ENCODE peak calls at places on chromosomes 3 and 15, in eight cellular contexts. R is transverse colon, F is GM23338, C is HFF-Myc, I is IMR-90, Z is Peyer's patch, X is left ventricle myocardium inferior, S is lower lobe of right lung. N is an unnamed sample.

GRCh38 chr15:67082007-67082536 is 16.7 kb downstream of the SMAD3 start:
- DNase-seq in X (no peak), I (no peak), C (no peak), S (peak), Z (no peak), F (no peak), R (peak), N (no peak)

GRCh38 chr3:161607056-161607455 is 110.4 kb downstream of the OTOL1 start:
- DNase-seq in Z (no peak), C (no peak), F (no peak), S (no peak), X (no peak), R (no peak), I (no peak), N (no peak)

GRCh38 chr3:130700541-130700940 is 46.1 kb downstream of the PIK3R4 start:
- DNase-seq in F (no peak), C (no peak), Z (no peak), X (no peak), S (no peak), R (no peak), I (peak), N (peak)

GRCh38 chr3:38561746-38562466 is 65.8 kb downstream of the EXOG start:
- DNase-seq in S (peak), C (no peak), R (no peak), X (no peak), I (no peak), F (no peak), Z (no peak), N (no peak)

GRCh38 chr3:256501-256900 is 59.9 kb downstream of the CHL1 start:
- DNase-seq in C (no peak), R (no peak), S (no peak), F (no peak), Z (no peak), X (no peak), I (no peak), N (peak)

GRCh38 chr3:39275052-39275451 is 4.8 kb downstream of the CX3CR1 start:
- DNase-seq in Z (no peak), X (no peak), R (no peak), I (peak), C (no peak), F (no peak), S (no peak), N (no peak)

GRCh38 chr3:53140575-53141467 is 10.6 kb upstream of the RFT1 start:
- DNase-seq in S (no peak), X (no peak), I (peak), R (no peak), C (no peak), Z (no peak), F (no peak), N (peak)

GRCh38 chr15:41945221-41945620 is 27.1 kb downstream of the EHD4 start:
- DNase-seq in R (no peak), Z (no peak), F (no peak), X (no peak), C (no peak), I (no peak), S (no peak), N (no peak)

GRCh38 chr3:99479768-99480167 is 158.6 kb upstream of the COL8A1 start:
- DNase-seq in I (no peak), C (no peak), F (no peak), R (no peak), S (no peak), X (no peak), Z (no peak), N (no peak)

GRCh38 chr3:141129049-141130038 is 78.2 kb downstream of the SPSB4 start:
- DNase-seq in X (no peak), I (no peak), R (no peak), C (no peak), S (no peak), Z (no peak), F (no peak), N (no peak)

GRCh38 chr15:84953136-84953535 is 28.5 kb upstream of the PDE8A start:
- DNase-seq in S (no peak), I (peak), Z (no peak), X (no peak), F (no peak), C (no peak), R (no peak), N (peak)

GRCh38 chr3:78462021-78462420 is 1305.8 kb downstream of the ROBO1 start:
- DNase-seq in F (no peak), C (no peak), Z (no peak), S (no peak), X (no peak), R (no peak), I (no peak), N (no peak)

GRCh38 chr3:112653881-112654300 is 12.9 kb upstream of the CCDC80 start:
- DNase-seq in C (no peak), R (no peak), Z (no peak), S (peak), F (no peak), I (peak), X (peak), N (peak)

GRCh38 chr3:164406281-164406680 is 672.0 kb downstream of the SI start:
- DNase-seq in R (no peak), S (no peak), C (no peak), X (no peak), I (no peak), F (no peak), Z (no peak), N (no peak)

GRCh38 chr3:107838196-107838595 is 252.6 kb downstream of the CD47 start:
- DNase-seq in I (no peak), C (no peak), F (no peak), S (no peak), Z (no peak), R (no peak), X (no peak), N (no peak)

GRCh38 chr3:154758109-154758868 is 321.8 kb upstream of the MME start:
- DNase-seq in X (no peak), Z (no peak), I (peak), C (no peak), R (no peak), F (peak), S (no peak), N (peak)

GRCh38 chr15:58213587-58214360 is 75.6 kb downstream of the AQP9 start:
- DNase-seq in Z (no peak), I (peak), F (no peak), X (no peak), S (no peak), R (no peak), C (no peak), N (peak)

GRCh38 chr15:39748276-39748675 is 34.4 kb downstream of the FSIP1 start:
- DNase-seq in C (no peak), X (no peak), S (no peak), R (no peak), I (no peak), Z (no peak), F (no peak), N (no peak)

GRCh38 chr3:159624616-159625015 is 364.0 kb upstream of the IL12A start:
- DNase-seq in C (no peak), I (no peak), Z (no peak), F (no peak), S (no peak), X (no peak), R (no peak), N (no peak)

GRCh38 chr3:195226445-195226844 is 44.5 kb downstream of the XXYLT1 start:
- DNase-seq in I (no peak), S (no peak), R (no peak), X (no peak), C (no peak), F (no peak), Z (peak), N (no peak)

GRCh38 chr15:70187331-70187730 is 89.6 kb upstream of the TLE3 start:
- DNase-seq in Z (no peak), X (no peak), R (no peak), I (no peak), F (no peak), S (no peak), C (no peak), N (no peak)

GRCh38 chr3:68025189-68025588 is 370.8 kb upstream of the SUCLG2 start:
- DNase-seq in F (no peak), R (no peak), C (no peak), S (no peak), Z (no peak), I (no peak), X (no peak), N (no peak)

GRCh38 chr3:3800685-3801509 is 1.7 kb downstream of the LRRN1 start:
- DNase-seq in F (peak), I (no peak), Z (peak), R (no peak), S (peak), X (peak), C (no peak), N (peak)
- H3K4me3 ChIP-seq in F (peak), I (peak), Z (peak), R (no peak), S (peak), X (peak), C (no peak), N (no peak)

GRCh38 chr15:64749999-64750657 is 25.3 kb downstream of the RBPMS2 start:
- DNase-seq in S (no peak), X (peak), Z (no peak), F (peak), R (no peak), C (no peak), I (peak), N (peak)
- TF ChIP-seq CTCF in S (no peak), X (peak), Z (no peak), F (peak), R (no peak), C (no peak), I (peak), N (peak)

GRCh38 chr15:98983333-98983732 is 24.3 kb downstream of the PGPEP1L start:
- DNase-seq in S (no peak), R (peak), F (no peak), I (peak), X (no peak), Z (no peak), C (peak), N (peak)
- H3K4me3 ChIP-seq in S (no peak), R (no peak), F (no peak), I (no peak), X (no peak), Z (no peak), C (no peak), N (no peak)

GRCh38 chr3:172987268-172987667 is 153.8 kb downstream of the SPATA16 start:
- DNase-seq in R (no peak), F (peak), C (no peak), X (no peak), I (no peak), S (no peak), Z (no peak), N (no peak)
- TF ChIP-seq CTCF in R (no peak), F (peak), C (peak), X (peak), I (no peak), S (no peak), Z (no peak), N (peak)

DNA sequence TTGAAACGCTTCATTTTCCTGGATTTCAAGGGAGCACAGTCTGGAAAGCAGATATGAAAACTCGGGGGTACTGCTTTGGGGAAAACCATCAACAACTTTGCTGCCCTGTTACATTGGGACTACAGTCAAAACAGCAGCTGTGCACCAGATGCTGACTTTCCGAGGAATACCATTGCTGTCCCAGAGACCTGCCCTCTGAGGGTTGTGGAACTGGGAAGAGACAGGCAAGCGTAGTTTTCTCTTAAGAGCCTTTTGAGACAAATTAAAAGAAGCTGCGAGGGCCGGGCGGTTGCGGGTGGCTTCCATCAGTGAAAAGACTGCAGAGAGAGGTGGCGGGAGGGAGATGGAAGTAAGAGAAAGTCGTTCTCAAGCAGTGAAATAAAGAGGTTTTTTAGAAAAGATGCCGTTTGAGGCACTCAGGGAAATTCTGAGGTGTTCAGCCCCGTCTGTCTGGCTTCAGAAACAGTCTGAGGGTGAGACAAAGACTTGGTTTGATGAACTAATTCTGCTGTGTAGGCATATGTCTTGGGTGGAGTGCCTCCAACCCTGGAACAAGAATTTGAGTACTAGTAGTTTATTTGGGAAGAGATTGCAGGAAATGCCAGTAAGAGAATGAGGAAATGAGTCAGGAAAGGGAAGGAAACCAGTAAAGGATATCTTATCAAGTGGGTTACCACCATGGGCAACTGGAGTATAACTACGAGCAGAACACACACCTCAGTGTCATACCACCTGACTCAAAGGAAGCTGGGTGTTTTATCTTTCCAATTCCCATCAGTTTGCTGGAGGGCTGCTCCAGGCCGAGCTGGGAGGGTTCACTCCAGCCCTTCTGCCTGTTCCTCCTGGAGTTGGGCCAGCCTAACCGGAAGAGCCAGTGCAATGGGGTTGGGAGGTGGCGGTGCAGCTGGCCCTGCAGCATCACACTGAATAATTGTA is 75.1 kb downstream of the TGFBR2 start:
- DNase-seq in X (peak), S (no peak), F (no peak), Z (no peak), C (peak), R (no peak), I (peak), N (peak)
- H3K4me3 ChIP-seq in X (no peak), S (no peak), F (no peak), Z (no peak), C (peak), R (no peak), I (no peak), N (no peak)